ENCODE peak calls at places on chromosomes 11 and 22, in ten cellular contexts. I is skeletal muscle cell, C is hepatocyte, W is upper lobe of right lung, R is tibial nerve, Y is neuronal stem cell, K is foreskin fibroblast, N is Caco-2, G is uterus, Q is fibroblast of pulmonary artery. U is an unnamed sample.
A peak's percentile ranks its signal among the peaks of the same experiment; 100 is the strongest.

GRCh38 chr11:113723706-113724246 is 17.7 kb upstream of the TMPRSS5 start:
- DNase-seq in I (no peak), C (no peak), W (no peak), R (no peak), Y (no peak), K (no peak), N (no peak), G (no peak), Q (no peak), U (no peak)

GRCh38 chr11:86608251-86608799 is 64.1 kb downstream of the ME3 start:
- DNase-seq in I (no peak), C (peak; percentile 78), W (peak; percentile 73), R (peak; percentile 53), Y (no peak), K (peak; percentile 72), N (peak; percentile 76), G (peak; percentile 83), Q (peak; percentile 85), U (peak; percentile 82)

GRCh38 chr11:33379931-33380330 is 122.8 kb downstream of the HIPK3 start:
- DNase-seq in I (no peak), C (no peak), W (no peak), R (no peak), Y (no peak), K (no peak), N (no peak), G (no peak), Q (no peak), U (no peak)

GRCh38 chr11:62574363-62575057 is 819 bp upstream of the EEF1G start:
- DNase-seq in I (no peak), C (peak; percentile 44), W (peak; percentile 74), R (no peak), Y (no peak), K (no peak), N (no peak), G (peak; percentile 58), Q (peak; percentile 25), U (peak; percentile 50)

GRCh38 chr22:50624347-50625130 is 3.4 kb downstream of the ARSA start:
- DNase-seq in I (no peak), C (no peak), W (peak; percentile 51), R (peak; percentile 7), Y (no peak), K (no peak), N (no peak), G (no peak), Q (no peak), U (no peak)

GRCh38 chr11:12377106-12377823 is at the start of gene PARVA:
- DNase-seq in I (no peak), C (peak; percentile 88), W (peak; percentile 85), R (peak; percentile 26), Y (peak; percentile 80), K (peak; percentile 81), N (peak; percentile 78), G (peak; percentile 76), Q (peak; percentile 88), U (peak; percentile 96)

GRCh38 chr11:109940816-109941215 is 152.4 kb upstream of the ZC3H12C start:
- DNase-seq in I (peak; percentile 64), C (peak; percentile 10), W (no peak), R (no peak), Y (no peak), K (peak; percentile 74), N (no peak), G (no peak), Q (peak; percentile 82), U (no peak)

GRCh38 chr22:44860311-44860710 is 107.9 kb downstream of the ARHGAP8 start:
- DNase-seq in I (no peak), C (no peak), W (no peak), R (no peak), Y (no peak), K (no peak), N (no peak), G (no peak), Q (no peak), U (no peak)

GRCh38 chr11:67423466-67423865 is 4.8 kb upstream of the RPS6KB2 start:
- DNase-seq in I (no peak), C (no peak), W (no peak), R (no peak), Y (no peak), K (no peak), N (no peak), G (no peak), Q (no peak), U (no peak)

GRCh38 chr22:42708393-42708792 is 12.3 kb downstream of the A4GALT start:
- DNase-seq in I (no peak), C (no peak), W (no peak), R (no peak), Y (no peak), K (no peak), N (no peak), G (no peak), Q (no peak), U (no peak)

DNA sequence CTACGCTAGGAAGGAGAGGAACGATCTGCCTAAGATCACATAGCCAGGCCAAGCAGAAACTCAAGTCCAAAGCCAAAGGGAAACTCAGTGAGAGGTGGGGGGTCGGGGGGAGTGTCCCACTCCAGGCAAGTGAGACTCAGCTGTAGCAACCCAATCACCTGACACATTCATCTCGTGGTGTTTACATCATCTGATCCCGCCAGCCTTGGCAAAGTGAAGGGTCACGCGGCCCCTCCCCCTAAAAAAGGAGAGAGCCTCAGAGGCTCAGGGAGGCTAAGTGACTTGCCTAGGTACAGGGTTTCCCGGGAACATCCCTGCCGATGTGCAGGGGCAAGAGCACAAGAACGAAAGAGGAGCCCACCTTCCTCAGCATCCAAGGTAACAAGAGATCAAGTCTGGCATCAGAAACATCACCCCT is 21.5 kb downstream of the MYH9 start:
- DNase-seq in I (no peak), C (peak; percentile 46), W (no peak), R (no peak), Y (no peak), K (no peak), N (no peak), G (peak; percentile 77), Q (no peak), U (no peak)
- H3K4me3 ChIP-seq in I (no peak overlapping the region), C (no peak overlapping the region), W (no peak overlapping the region), R (no peak overlapping the region), Y (no peak overlapping the region), K (no peak overlapping the region), N (no peak overlapping the region), G (peak overlapping the region; percentile 21), Q (no peak overlapping the region), U (no peak overlapping the region)

GRCh38 chr11:61551630-61552029 is 29.2 kb downstream of the SYT7 start:
- DNase-seq in I (no peak), C (no peak), W (no peak), R (no peak), Y (no peak), K (peak; percentile 32), N (no peak), G (no peak), Q (peak; percentile 25), U (no peak)
- H3K4me3 ChIP-seq in I (no peak overlapping the region), C (no peak overlapping the region), W (no peak overlapping the region), R (no peak overlapping the region), Y (no peak overlapping the region), K (no peak overlapping the region), N (no peak overlapping the region), G (no peak overlapping the region), Q (no peak overlapping the region), U (no peak overlapping the region)

DNA sequence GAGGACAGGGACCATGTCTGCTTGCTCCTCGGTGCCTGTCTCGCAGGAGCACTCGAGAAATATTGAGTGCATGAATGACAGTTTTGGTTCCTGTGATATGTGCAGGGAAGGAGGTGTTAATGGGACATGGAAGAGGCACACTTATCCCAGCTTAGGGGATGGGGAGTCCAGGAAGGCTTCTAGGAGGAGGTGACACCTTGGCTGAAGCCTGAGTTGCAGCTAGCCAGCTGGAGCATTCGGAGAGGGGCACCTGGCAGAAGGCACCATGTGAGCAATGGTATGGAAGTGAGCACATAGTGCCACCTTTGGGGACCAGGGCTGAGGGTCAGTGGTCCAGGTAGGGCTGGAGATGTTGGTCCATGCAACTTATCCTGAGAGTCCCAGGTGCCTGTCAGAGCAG is 18.9 kb downstream of the SGSM1 start:
- DNase-seq in I (no peak), C (no peak), W (no peak), R (no peak), Y (no peak), K (no peak), N (no peak), G (no peak), Q (no peak), U (no peak)
- H3K4me3 ChIP-seq in I (no peak overlapping the region), C (no peak overlapping the region), W (no peak overlapping the region), R (no peak overlapping the region), Y (no peak overlapping the region), K (no peak overlapping the region), N (no peak overlapping the region), G (no peak overlapping the region), Q (no peak overlapping the region), U (no peak overlapping the region)

DNA sequence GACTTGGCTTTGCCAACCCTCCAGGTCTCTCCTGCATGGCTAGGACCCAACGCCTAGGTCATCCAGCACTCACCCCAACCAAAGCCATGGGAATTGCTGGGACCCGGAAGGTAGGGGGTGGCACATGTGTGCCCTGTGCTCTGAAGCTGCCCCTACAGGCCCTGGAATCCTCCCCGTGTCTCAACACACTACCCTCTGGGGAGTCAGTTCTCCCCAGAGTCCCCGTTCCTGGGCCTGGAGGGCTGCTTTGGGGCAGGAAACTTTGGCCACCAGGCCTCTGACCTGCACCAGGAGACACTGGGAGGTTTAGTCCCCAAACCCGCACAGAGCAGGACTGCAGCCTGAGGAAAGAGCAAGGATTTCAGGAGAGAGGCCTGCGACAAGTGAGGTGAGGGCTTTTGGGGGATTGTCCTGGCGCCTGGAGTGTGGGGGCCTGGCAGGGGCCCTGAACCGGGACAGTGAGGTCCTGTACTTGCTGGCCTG is 495 bp upstream of the IFITM1 start:
- DNase-seq in I (no peak), C (no peak), W (no peak), R (no peak), Y (no peak), K (no peak), N (no peak), G (no peak), Q (no peak), U (no peak)
- H3K4me3 ChIP-seq in I (no peak overlapping the region), C (no peak overlapping the region), W (peak overlapping the region; percentile 62), R (peak overlapping the region; percentile 51), Y (peak overlapping the region; percentile 76), K (no peak overlapping the region), N (no peak overlapping the region), G (peak overlapping the region; percentile 61), Q (peak overlapping the region; percentile 81), U (peak overlapping the region; percentile 70)

GRCh38 chr11:44314733-44315132 is 4.8 kb upstream of the ALX4 start:
- DNase-seq in I (no peak), C (no peak), W (no peak), R (no peak), Y (no peak), K (no peak), N (no peak), G (no peak), Q (no peak), U (no peak)

GRCh38 chr11:44315947-44316387 is 6.0 kb upstream of the ALX4 start:
- DNase-seq in I (no peak), C (peak; percentile 63), W (peak; percentile 58), R (no peak), Y (no peak), K (peak; percentile 22), N (no peak), G (peak; percentile 52), Q (no peak), U (peak; percentile 64)

GRCh38 chr11:44318369-44318768 is 8.4 kb upstream of the ALX4 start:
- DNase-seq in I (no peak), C (no peak), W (no peak), R (no peak), Y (no peak), K (no peak), N (peak; percentile 5), G (no peak), Q (no peak), U (no peak)

GRCh38 chr11:44319170-44319551 is 9.2 kb upstream of the ALX4 start:
- DNase-seq in I (no peak), C (no peak), W (peak; percentile 62), R (no peak), Y (no peak), K (no peak), N (no peak), G (no peak), Q (no peak), U (peak; percentile 67)

GRCh38 chr11:44316388-44317240 is 6.7 kb upstream of the ALX4 start:
- DNase-seq in I (no peak), C (no peak), W (peak; percentile 67), R (no peak), Y (no peak), K (no peak), N (peak; percentile 40), G (peak; percentile 41), Q (no peak), U (peak; percentile 74)
- H3K4me3 ChIP-seq in I (peak overlapping the region; percentile 23), C (peak overlapping the region; percentile 23), W (peak overlapping the region; percentile 13), R (peak overlapping the region; percentile 35), Y (peak overlapping the region; percentile 38), K (peak overlapping the region; percentile 18), N (peak overlapping the region; percentile 24), G (peak overlapping the region; percentile 9), Q (peak overlapping the region; percentile 3), U (peak overlapping the region; percentile 59)